ENCODE peak calls at places on chromosomes 4 and X, in seven cellular contexts. H, E, L, N, Y, X and A are unnamed samples.

GRCh38 chrX:13721819-13722527 is 12.4 kb downstream of the TRAPPC2 start:
- DNase-seq in E (no peak), H (no peak), Y (no peak), N (no peak), L (no peak), X (no peak), A (no peak)

GRCh38 chr4:3486556-3487270 is 23.6 kb downstream of the DOK7 start:
- DNase-seq in L (no peak), E (peak; percentile 61), N (peak; percentile 69), X (no peak), Y (no peak), H (no peak), A (no peak)

GRCh38 chr4:149371021-149371420 is 444.6 kb downstream of the IQCM start:
- DNase-seq in N (peak; percentile 72), L (peak; percentile 67), X (no peak), H (no peak), E (peak; percentile 73), Y (no peak), A (no peak)

GRCh38 chr4:143337600-143338287 is 1.1 kb downstream of the GAB1 start:
- DNase-seq in N (peak; percentile 54), X (peak; percentile 55), L (no peak), E (peak; percentile 51), Y (peak; percentile 35), H (peak; percentile 46), A (peak; percentile 71)

GRCh38 chrX:47358387-47359065 is 11.9 kb upstream of the ZNF157 start:
- DNase-seq in E (no peak), H (no peak), Y (no peak), L (no peak), N (no peak), X (no peak), A (no peak)

GRCh38 chr4:80138556-80139538 is 58.5 kb upstream of the PRDM8 start:
- DNase-seq in N (no peak), Y (no peak), E (no peak), H (no peak), X (no peak), L (no peak), A (no peak)

GRCh38 chr4:4502694-4503311 is 39.0 kb downstream of the STX18 start:
- DNase-seq in N (peak; percentile 18), H (no peak), L (no peak), X (no peak), E (no peak), Y (no peak), A (no peak)

GRCh38 chr4:169263791-169264392 is 6.9 kb downstream of the SH3RF1 start:
- DNase-seq in X (no peak), N (no peak), Y (no peak), E (no peak), L (no peak), H (peak; percentile 80), A (no peak)

GRCh38 chr4:6271206-6271605 is 1.6 kb downstream of the WFS1 start:
- DNase-seq in E (no peak), N (no peak), L (no peak), H (no peak), Y (no peak), X (no peak), A (no peak)

GRCh38 chrX:129495941-129496340 is 27.3 kb downstream of the SMARCA1 start:
- DNase-seq in X (no peak), N (no peak), H (no peak), E (no peak), L (no peak), Y (no peak), A (no peak)

GRCh38 chrX:138128025-138128671 is 562.2 kb downstream of the ZIC3 start:
- DNase-seq in Y (no peak), L (peak; percentile 1), X (no peak), H (no peak), N (peak; percentile 56), E (peak; percentile 47), A (no peak)

GRCh38 chrX:114924423-114924822 is 93.0 kb downstream of the IL13RA2 start:
- DNase-seq in Y (no peak), X (no peak), N (no peak), L (no peak), H (no peak), E (no peak), A (no peak)

GRCh38 chr4:66000500-66001117 is 330.3 kb upstream of the EPHA5 start:
- DNase-seq in N (no peak), Y (no peak), X (no peak), E (peak; percentile 1), H (no peak), L (no peak), A (no peak)

GRCh38 chrX:31126205-31126604 is 54.4 kb upstream of the FTHL17 start:
- DNase-seq in X (no peak), H (no peak), N (no peak), L (no peak), Y (no peak), E (no peak), A (no peak)

GRCh38 chr4:10783351-10783750 is 98.8 kb upstream of the CLNK start:
- DNase-seq in Y (no peak), E (no peak), N (no peak), L (no peak), H (no peak), X (no peak), A (no peak)

GRCh38 chrX:75230296-75230695 is 43.6 kb upstream of the UPRT start:
- DNase-seq in N (no peak), H (no peak), X (no peak), E (no peak), Y (no peak), L (no peak), A (no peak)

GRCh38 chrX:132615396-132616131 is 126.7 kb upstream of the MBNL3 start:
- DNase-seq in X (peak; percentile 76), L (peak; percentile 29), Y (no peak), N (peak; percentile 65), E (peak; percentile 79), H (peak; percentile 39), A (no peak)

GRCh38 chrX:17459596-17459995 is 84.6 kb downstream of the NHS start:
- DNase-seq in X (no peak), L (no peak), Y (no peak), H (no peak), E (no peak), N (no peak), A (no peak)

GRCh38 chrX:106898462-106898861 is 4.7 kb downstream of the RIPPLY1 start:
- DNase-seq in E (peak; percentile 82), Y (no peak), X (no peak), N (peak; percentile 68), L (no peak), H (no peak), A (no peak)

GRCh38 chr4:140185725-140186124 is 31.7 kb upstream of the MAML3 start:
- DNase-seq in E (no peak), H (no peak), L (no peak), N (no peak), X (no peak), Y (no peak), A (no peak)

GRCh38 chrX:101485212-101486064 is at the start of gene ARMCX4:
- DNase-seq in E (peak; percentile 80), L (no peak), N (peak; percentile 82), Y (peak; percentile 13), H (no peak), X (peak; percentile 57), A (peak; percentile 87)

GRCh38 chrX:115957862-115958490 is 212.6 kb upstream of the AGTR2 start:
- DNase-seq in E (peak; percentile 24), H (no peak), Y (no peak), L (no peak), N (peak; percentile 49), X (no peak), A (no peak)

GRCh38 chr4:185682236-185682635 is 129.8 kb downstream of the SORBS2 start:
- DNase-seq in N (no peak), X (no peak), L (no peak), E (no peak), Y (no peak), H (no peak), A (no peak)

GRCh38 chr4:85475631-85476233 is 782 bp downstream of the ARHGAP24 start:
- DNase-seq in Y (no peak), H (no peak), E (peak; percentile 63), N (no peak), L (no peak), X (no peak), A (no peak)
- H3K27ac ChIP-seq in Y (peak overlapping the region; percentile 87), H (no peak overlapping the region), E (peak overlapping the region; percentile 77), N (no peak overlapping the region), L (no peak overlapping the region), X (peak overlapping the region; percentile 77), A (peak overlapping the region; percentile 52)

GRCh38 chrX:153406011-153406410 is 4.9 kb upstream of the PNMA6E start:
- DNase-seq in E (no peak), Y (no peak), X (no peak), L (no peak), N (no peak), H (no peak), A (no peak)

GRCh38 chrX:153407736-153408135 is 3.5 kb upstream of the ZFP92 start:
- DNase-seq in H (no peak), X (no peak), N (no peak), L (no peak), E (no peak), Y (no peak), A (no peak)

GRCh38 chrX:153406903-153407302 is 4.4 kb upstream of the ZFP92 start:
- DNase-seq in Y (no peak), N (no peak), H (no peak), L (no peak), E (no peak), X (no peak), A (no peak)

GRCh38 chrX:153408221-153408721 is 3.0 kb upstream of the ZFP92 start:
- DNase-seq in L (no peak), X (no peak), H (no peak), Y (no peak), E (no peak), N (no peak), A (no peak)

GRCh38 chrX:153405426-153405825 is 4.3 kb upstream of the PNMA6E start:
- DNase-seq in E (no peak), Y (no peak), X (no peak), L (no peak), H (no peak), N (no peak), A (no peak)
- TF ChIP-seq CTCF in E (no peak), Y (no peak), X (no peak), L (no peak), H (no peak), N (no peak), A (no peak)

DNA sequence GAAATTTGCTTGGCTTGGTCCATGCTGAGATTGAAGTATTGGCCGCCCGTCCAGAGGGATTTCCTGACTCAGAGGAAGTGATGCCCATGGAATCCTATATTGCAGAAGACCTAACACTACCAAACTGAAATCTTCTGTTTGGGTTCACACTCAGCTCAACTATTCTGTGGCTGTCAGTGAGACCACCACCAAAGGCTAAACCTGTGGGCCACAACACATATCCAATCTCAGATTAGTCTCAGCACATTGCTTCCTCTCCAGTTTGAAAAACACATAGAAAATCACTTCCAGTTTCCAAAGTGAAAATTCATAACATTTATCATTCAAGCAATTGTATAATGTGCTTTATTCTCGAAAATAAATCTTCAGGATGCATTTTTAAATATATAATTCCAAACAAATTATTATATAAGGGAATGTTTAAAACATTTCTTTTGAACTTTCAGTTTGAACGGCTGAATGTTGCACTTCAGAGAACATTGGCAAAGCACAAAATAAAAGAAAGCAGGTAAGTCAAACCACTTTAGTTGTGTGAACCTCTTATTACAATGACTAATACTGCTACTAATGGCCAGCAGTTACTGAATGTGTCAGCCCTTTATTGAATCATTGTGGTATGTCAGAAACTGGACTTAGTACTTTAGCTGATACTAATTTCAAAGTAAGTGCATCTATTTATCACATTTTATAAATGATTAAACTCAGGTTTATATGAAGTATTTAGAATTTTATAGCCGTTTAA is 37.0 kb downstream of the GUCY1A1 start:
- DNase-seq in L (no peak), H (no peak), Y (no peak), X (no peak), N (no peak), E (no peak), A (no peak)
- H3K4me1 ChIP-seq in L (peaks cover 6% of the 10 kb centered on the region), H (peaks cover 19% of the 10 kb centered on the region), Y (no peaks in the 10 kb centered on the region), X (no peaks in the 10 kb centered on the region), N (peaks cover 5% of the 10 kb centered on the region), E (peaks cover 78% of the 10 kb centered on the region), A (peaks cover 15% of the 10 kb centered on the region)

GRCh38 chrX:9525511-9526248 is 60.8 kb downstream of the TBL1X start:
- DNase-seq in L (no peak), X (no peak), Y (no peak), H (no peak), N (peak; percentile 61), E (peak; percentile 53), A (no peak)
- H3K27ac ChIP-seq in L (no peak overlapping the region), X (no peak overlapping the region), Y (no peak overlapping the region), H (no peak overlapping the region), N (peak overlapping the region; percentile 29), E (peak overlapping the region; percentile 37), A (no peak overlapping the region)